ENCODE peak calls at places on chromosomes 4 and X, in ten cellular contexts. V, A, O, F, Y, R, N, H, C and E are unnamed samples.

GRCh38 chr4:152588869-152589268 is 53.0 kb upstream of the FBXW7 start:
- DNase-seq in V (no peak), A (no peak), O (no peak), F (no peak), Y (no peak), R (no peak), N (no peak), H (no peak), C (no peak), E (no peak)

GRCh38 chr4:2962099-2962455 is 1.1 kb downstream of the NOP14 start:
- DNase-seq in V (no peak), A (no peak), O (no peak), F (peak; percentile 14), Y (peak; percentile 24), R (peak; percentile 73), N (peak; percentile 62), H (no peak), C (no peak), E (peak; percentile 20)

GRCh38 chr4:32658019-32658418 is 1937.8 kb downstream of the PCDH7 start:
- DNase-seq in V (peak; percentile 3), A (no peak), O (no peak), F (no peak), Y (no peak), R (no peak), N (no peak), H (no peak), C (no peak), E (no peak)

GRCh38 chr4:121950212-121950679 is 1.6 kb downstream of the TRPC3 start:
- DNase-seq in V (peak; percentile 88), A (peak; percentile 84), O (peak; percentile 59), F (peak; percentile 78), Y (peak; percentile 87), R (peak; percentile 88), N (peak; percentile 80), H (peak; percentile 74), C (peak; percentile 92), E (peak; percentile 37)

GRCh38 chr4:73885570-73886230 is 16.5 kb downstream of the CXCL1 start:
- DNase-seq in V (no peak), A (no peak), O (no peak), F (no peak), Y (peak; percentile 33), R (no peak), N (no peak), H (no peak), C (no peak), E (no peak)

GRCh38 chrX:13367950-13368349 is 48.1 kb upstream of the ATXN3L start:
- DNase-seq in V (no peak), A (no peak), O (no peak), F (no peak), Y (no peak), R (no peak), N (no peak), H (no peak), C (no peak), E (no peak)

GRCh38 chr4:37043342-37043741 is 201.2 kb upstream of the NWD2 start:
- DNase-seq in V (no peak), A (no peak), O (no peak), F (no peak), Y (no peak), R (no peak), N (no peak), H (no peak), C (no peak), E (no peak)

GRCh38 chrX:9459349-9459748 is 5.5 kb upstream of the TBL1X start:
- DNase-seq in V (no peak), A (no peak), O (no peak), F (no peak), Y (no peak), R (no peak), N (no peak), H (no peak), C (no peak), E (no peak)

GRCh38 chrX:80556148-80556547 is 135.9 kb downstream of the TENT5D start:
- DNase-seq in V (no peak), A (no peak), O (no peak), F (no peak), Y (no peak), R (no peak), N (no peak), H (no peak), C (no peak), E (no peak)

GRCh38 chr4:8846046-8846720 is 25.5 kb downstream of the HMX1 start:
- DNase-seq in V (no peak), A (no peak), O (no peak), F (no peak), Y (no peak), R (no peak), N (no peak), H (no peak), C (peak; percentile 20), E (no peak)
- H3K27ac ChIP-seq in V (no peak overlapping the region), A (no peak overlapping the region), O (no peak overlapping the region), F (no peak overlapping the region), Y (no peak overlapping the region), R (no peak overlapping the region), N (no peak overlapping the region), H (no peak overlapping the region), C (no peak overlapping the region), E (no peak overlapping the region)

DNA sequence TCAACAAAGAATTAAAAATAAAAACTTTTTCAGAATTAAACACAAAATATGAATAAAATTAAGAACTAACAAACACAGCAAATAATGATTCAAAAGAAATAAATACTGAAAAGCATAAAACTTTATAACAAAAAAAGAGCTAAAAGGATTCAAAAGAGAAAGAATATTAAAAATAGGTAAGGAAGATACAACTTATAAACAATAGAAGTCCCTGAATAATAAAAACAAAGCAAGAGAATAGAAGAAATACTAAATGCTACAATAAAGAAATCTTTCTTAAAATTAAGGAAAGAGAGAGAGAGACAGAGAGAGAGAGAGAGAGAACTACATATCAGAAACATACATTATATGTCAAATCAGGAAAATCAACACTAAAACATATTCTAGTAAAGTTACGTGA is 619.9 kb upstream of the SLIT2 start:
- DNase-seq in V (no peak), A (no peak), O (no peak), F (no peak), Y (no peak), R (no peak), N (no peak), H (no peak), C (no peak), E (no peak)
- H3K9me3 ChIP-seq in V (no peaks in the 10 kb centered on the region), A (peaks cover 36% of the 10 kb centered on the region), O (no peaks in the 10 kb centered on the region), F (no peaks in the 10 kb centered on the region), Y (no peaks in the 10 kb centered on the region), R (no peaks in the 10 kb centered on the region), N (peaks cover 35% of the 10 kb centered on the region), H (no peaks in the 10 kb centered on the region), C (no peaks in the 10 kb centered on the region), E (no peaks in the 10 kb centered on the region)

GRCh38 chrX:133375558-133376340 is 39.5 kb downstream of the GPC4 start:
- DNase-seq in V (peak; percentile 16), A (peak; percentile 13), O (peak; percentile 8), F (no peak), Y (peak; percentile 21), R (no peak), N (no peak), H (peak; percentile 16), C (no peak), E (peak; percentile 23)
- H3K27ac ChIP-seq in V (peak overlapping the region; percentile 22), A (no peak overlapping the region), O (no peak overlapping the region), F (no peak overlapping the region), Y (peak overlapping the region; percentile 6), R (no peak overlapping the region), N (no peak overlapping the region), H (peak overlapping the region; percentile 30), C (no peak overlapping the region), E (no peak overlapping the region)

DNA sequence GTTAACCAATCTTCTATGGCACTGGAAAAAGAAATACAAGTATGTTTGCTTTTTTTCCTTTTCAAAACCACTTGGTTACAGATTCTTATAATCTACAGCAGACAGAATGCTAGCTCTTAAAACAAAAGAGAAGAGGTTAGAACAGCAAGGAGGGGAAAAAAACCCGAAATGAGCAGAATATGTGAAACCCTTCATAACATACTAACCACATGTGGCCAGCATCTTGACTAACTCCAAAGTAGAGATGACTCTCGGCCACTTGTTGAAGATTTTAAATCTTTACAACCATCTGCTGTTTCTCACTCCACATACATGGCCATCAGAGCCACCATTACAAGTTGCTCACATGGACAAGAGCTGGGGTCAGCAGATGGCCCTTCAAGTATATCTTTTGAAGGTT is 100.3 kb downstream of the PAPSS1 start:
- DNase-seq in V (no peak), A (no peak), O (no peak), F (no peak), Y (no peak), R (no peak), N (no peak), H (no peak), C (no peak), E (no peak)
- H3K9me3 ChIP-seq in V (no peaks in the 10 kb centered on the region), A (peaks cover 15% of the 10 kb centered on the region), O (no peaks in the 10 kb centered on the region), F (peaks cover 4% of the 10 kb centered on the region), Y (no peaks in the 10 kb centered on the region), R (no peaks in the 10 kb centered on the region), N (no peaks in the 10 kb centered on the region), H (peaks cover 6% of the 10 kb centered on the region), C (no peaks in the 10 kb centered on the region), E (no peaks in the 10 kb centered on the region)

GRCh38 chr4:7813674-7814073 is 126.0 kb downstream of the AFAP1 start:
- DNase-seq in V (no peak), A (no peak), O (peak; percentile 67), F (no peak), Y (no peak), R (no peak), N (no peak), H (no peak), C (no peak), E (no peak)
- H3K27ac ChIP-seq in V (no peak overlapping the region), A (no peak overlapping the region), O (no peak overlapping the region), F (no peak overlapping the region), Y (no peak overlapping the region), R (no peak overlapping the region), N (no peak overlapping the region), H (no peak overlapping the region), C (no peak overlapping the region), E (no peak overlapping the region)

DNA sequence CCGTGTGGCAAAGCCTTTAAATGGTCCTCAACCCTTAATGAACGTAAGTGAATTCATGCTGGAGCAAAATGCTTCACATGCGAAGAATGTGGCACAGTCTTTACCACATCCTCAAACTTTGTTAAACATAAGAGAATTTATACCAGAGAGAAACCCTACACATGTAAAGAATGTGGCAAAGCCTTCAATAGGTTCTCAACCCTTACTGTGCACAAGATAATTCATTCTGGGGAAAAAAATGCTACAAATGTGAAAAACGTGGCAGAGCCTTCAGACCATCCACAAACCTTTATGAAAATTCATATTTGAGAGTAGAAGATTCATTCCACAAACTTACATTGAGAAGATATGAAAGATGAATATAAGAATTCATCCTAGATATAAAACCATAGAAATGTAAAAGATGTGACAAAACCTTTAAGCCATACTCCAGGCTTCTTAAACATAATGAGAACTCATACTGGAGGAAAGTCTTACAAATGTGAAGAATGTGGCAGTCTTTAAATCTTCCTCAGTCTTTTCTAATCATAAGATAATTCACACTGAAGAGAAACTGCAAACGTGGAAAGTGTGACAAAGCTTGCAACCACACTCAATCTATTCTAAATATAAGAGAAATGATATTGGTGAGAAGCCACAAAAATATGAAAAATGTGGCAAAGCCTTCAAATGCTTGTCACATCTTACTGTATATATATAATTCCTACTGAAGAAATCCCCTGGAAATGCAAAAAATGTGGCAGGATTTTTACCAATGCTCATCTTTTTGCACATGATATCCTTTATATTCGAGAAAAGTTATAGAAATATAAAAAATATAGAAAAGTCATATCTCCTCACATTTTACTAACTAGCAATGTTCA is 36.9 kb downstream of the ZNF141 start:
- DNase-seq in V (no peak), A (no peak), O (no peak), F (no peak), Y (no peak), R (no peak), N (no peak), H (no peak), C (no peak), E (no peak)
- H3K9me3 ChIP-seq in V (peaks cover 76% of the 10 kb centered on the region), A (peaks cover 100% of the 10 kb centered on the region), O (peaks cover 99% of the 10 kb centered on the region), F (peaks cover 25% of the 10 kb centered on the region), Y (peaks cover 36% of the 10 kb centered on the region), R (peaks cover 88% of the 10 kb centered on the region), N (peaks cover 64% of the 10 kb centered on the region), H (peaks cover 96% of the 10 kb centered on the region), C (peaks cover 84% of the 10 kb centered on the region), E (peaks cover 1% of the 10 kb centered on the region)